ENCODE peak calls at places on chromosomes 11 and 22, in nine cellular contexts. U, N, M, A, P, C, R, V and Q are unnamed samples.

GRCh38 chr22:42560781-42561180 is 7.0 kb downstream of the SERHL2 start:
- DNase-seq in U (no peak), N (no peak), M (no peak), A (no peak), P (no peak), C (peak), R (no peak), V (no peak), Q (no peak)

GRCh38 chr22:38138961-38139360 is 28.5 kb upstream of the BAIAP2L2 start:
- DNase-seq in U (no peak), N (no peak), M (peak), A (no peak), P (no peak), C (no peak), R (no peak), V (no peak), Q (no peak)

GRCh38 chr11:110076388-110076965 is 16.7 kb upstream of the ZC3H12C start:
- DNase-seq in U (no peak), N (no peak), M (no peak), A (no peak), P (peak), C (no peak), R (peak), V (peak), Q (no peak)

GRCh38 chr11:111733009-111733408 is 33.2 kb downstream of the PPP2R1B start:
- DNase-seq in U (no peak), N (peak), M (no peak), A (no peak), P (peak), C (no peak), R (no peak), V (peak), Q (peak)

GRCh38 chr11:279966-280761 is 2.0 kb downstream of the NLRP6 start:
- DNase-seq in U (no peak), N (no peak), M (peak), A (peak), P (peak), C (peak), R (no peak), V (peak), Q (peak)

GRCh38 chr11:12746593-12747097 is 72.4 kb downstream of the TEAD1 start:
- DNase-seq in U (peak), N (no peak), M (no peak), A (no peak), P (peak), C (peak), R (peak), V (peak), Q (no peak)

GRCh38 chr22:37609240-37610152 is 862 bp downstream of the GGA1 start:
- DNase-seq in U (no peak), N (no peak), M (no peak), A (no peak), P (no peak), C (no peak), R (peak), V (no peak), Q (no peak)

GRCh38 chr22:44752285-44753188 is at the start of gene ARHGAP8:
- DNase-seq in U (peak), N (no peak), M (no peak), A (no peak), P (no peak), C (no peak), R (peak), V (no peak), Q (no peak)

GRCh38 chr11:3178349-3178748 is 13.2 kb upstream of the OSBPL5 start:
- DNase-seq in U (no peak), N (no peak), M (no peak), A (no peak), P (no peak), C (no peak), R (no peak), V (peak), Q (no peak)

GRCh38 chr11:112723676-112724075 is 237.5 kb upstream of the NCAM1 start:
- DNase-seq in U (no peak), N (no peak), M (no peak), A (no peak), P (no peak), C (no peak), R (no peak), V (no peak), Q (no peak)

GRCh38 chr22:47592791-47593190 is 830.3 kb downstream of the TBC1D22A start:
- DNase-seq in U (no peak), N (no peak), M (peak), A (no peak), P (no peak), C (no peak), R (no peak), V (no peak), Q (no peak)

GRCh38 chr11:3003396-3004231 is 11.5 kb upstream of the NAP1L4 start:
- DNase-seq in U (no peak), N (no peak), M (no peak), A (no peak), P (peak), C (no peak), R (peak), V (no peak), Q (no peak)

GRCh38 chr11:115430345-115430744 is 73.9 kb downstream of the CADM1 start:
- DNase-seq in U (no peak), N (no peak), M (no peak), A (no peak), P (no peak), C (no peak), R (no peak), V (no peak), Q (no peak)

GRCh38 chr11:19220903-19221682 is 19.3 kb upstream of the CSRP3 start:
- DNase-seq in U (no peak), N (no peak), M (no peak), A (no peak), P (no peak), C (no peak), R (no peak), V (peak), Q (no peak)

GRCh38 chr11:21810650-21811049 is 382.2 kb upstream of the ANO5 start:
- DNase-seq in U (no peak), N (no peak), M (no peak), A (no peak), P (peak), C (peak), R (peak), V (no peak), Q (no peak)

GRCh38 chr11:14583252-14584105 is 60.1 kb upstream of the PDE3B start:
- DNase-seq in U (peak), N (no peak), M (peak), A (no peak), P (no peak), C (no peak), R (no peak), V (peak), Q (no peak)

GRCh38 chr11:69567951-69568808 is 72.8 kb upstream of the CCND1 start:
- DNase-seq in U (no peak), N (no peak), M (peak), A (no peak), P (no peak), C (no peak), R (no peak), V (peak), Q (peak)

GRCh38 chr11:110367571-110367970 is 62.2 kb upstream of the FDX1 start:
- DNase-seq in U (no peak), N (no peak), M (no peak), A (no peak), P (no peak), C (no peak), R (peak), V (no peak), Q (no peak)

GRCh38 chr11:28123151-28123571 is 15.0 kb downstream of the METTL15 start:
- DNase-seq in U (no peak), N (no peak), M (no peak), A (no peak), P (no peak), C (no peak), R (peak), V (peak), Q (no peak)

GRCh38 chr11:40130427-40130826 is 1329.0 kb downstream of the LRRC4C start:
- DNase-seq in U (no peak), N (no peak), M (no peak), A (no peak), P (no peak), C (no peak), R (peak), V (no peak), Q (no peak)

GRCh38 chr11:40129276-40129675 is 1330.2 kb downstream of the LRRC4C start:
- DNase-seq in U (no peak), N (no peak), M (no peak), A (no peak), P (no peak), C (peak), R (peak), V (no peak), Q (no peak)

GRCh38 chr11:40125054-40125453 is 1334.4 kb downstream of the LRRC4C start:
- DNase-seq in U (no peak), N (no peak), M (no peak), A (no peak), P (no peak), C (no peak), R (peak), V (no peak), Q (no peak)
- TF ChIP-seq CTCF in U (peak), N (no peak), M (peak), A (no peak), P (no peak), C (no peak), R (peak), V (no peak), Q (no peak)

DNA sequence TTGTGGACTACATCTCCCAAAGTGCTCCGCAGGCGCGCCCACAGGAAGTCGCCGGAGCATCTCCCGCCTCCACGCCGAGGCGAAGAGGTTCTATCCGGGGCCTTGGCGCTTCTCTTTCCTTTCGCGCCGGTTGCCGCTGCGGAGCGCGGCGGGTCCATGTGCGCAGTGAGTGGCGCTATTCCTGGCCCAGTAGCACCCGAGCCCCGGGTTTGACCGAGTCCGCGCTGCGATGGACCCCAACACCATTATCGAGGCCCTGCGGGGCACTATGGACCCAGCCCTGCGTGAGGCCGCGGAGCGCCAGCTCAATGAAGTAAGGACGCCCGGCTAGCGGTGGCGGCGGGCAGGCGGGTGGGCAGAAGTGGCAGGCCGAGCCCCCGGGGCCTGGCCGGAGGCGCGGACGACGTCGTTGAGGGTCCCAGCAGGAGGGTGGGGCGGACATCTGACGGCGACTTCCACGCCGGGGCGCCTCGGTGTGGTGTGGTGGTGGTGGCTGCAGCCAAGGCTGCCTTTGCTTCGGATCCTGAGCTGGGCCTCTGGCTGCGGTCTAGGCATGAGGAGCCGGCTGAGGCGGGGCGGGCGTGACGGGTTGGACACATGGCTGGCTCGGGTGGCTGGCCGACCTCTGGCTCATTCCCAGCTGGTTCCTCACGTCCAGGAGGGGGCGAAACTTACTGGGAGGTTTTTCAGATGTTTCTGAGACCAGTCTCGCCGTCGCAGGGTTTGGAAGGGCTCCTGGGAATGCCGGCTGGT is at the start of gene IPO7:
- DNase-seq in U (peak), N (peak), M (peak), A (peak), P (peak), C (peak), R (peak), V (peak), Q (peak)
- TF ChIP-seq CTCF in U (peak), N (peak), M (peak), A (no peak), P (peak), C (peak), R (peak), V (peak), Q (no peak)

GRCh38 chr11:61293869-61294716 is 1.0 kb downstream of the VWCE start:
- DNase-seq in U (peak), N (peak), M (no peak), A (no peak), P (peak), C (peak), R (peak), V (peak), Q (peak)

GRCh38 chr11:61295596-61295926 is 445 bp upstream of the VWCE start:
- DNase-seq in U (no peak), N (peak), M (no peak), A (no peak), P (no peak), C (no peak), R (no peak), V (no peak), Q (no peak)

GRCh38 chr11:61294717-61295595 is at the start of gene VWCE:
- DNase-seq in U (peak), N (peak), M (peak), A (peak), P (peak), C (peak), R (peak), V (peak), Q (no peak)

DNA sequence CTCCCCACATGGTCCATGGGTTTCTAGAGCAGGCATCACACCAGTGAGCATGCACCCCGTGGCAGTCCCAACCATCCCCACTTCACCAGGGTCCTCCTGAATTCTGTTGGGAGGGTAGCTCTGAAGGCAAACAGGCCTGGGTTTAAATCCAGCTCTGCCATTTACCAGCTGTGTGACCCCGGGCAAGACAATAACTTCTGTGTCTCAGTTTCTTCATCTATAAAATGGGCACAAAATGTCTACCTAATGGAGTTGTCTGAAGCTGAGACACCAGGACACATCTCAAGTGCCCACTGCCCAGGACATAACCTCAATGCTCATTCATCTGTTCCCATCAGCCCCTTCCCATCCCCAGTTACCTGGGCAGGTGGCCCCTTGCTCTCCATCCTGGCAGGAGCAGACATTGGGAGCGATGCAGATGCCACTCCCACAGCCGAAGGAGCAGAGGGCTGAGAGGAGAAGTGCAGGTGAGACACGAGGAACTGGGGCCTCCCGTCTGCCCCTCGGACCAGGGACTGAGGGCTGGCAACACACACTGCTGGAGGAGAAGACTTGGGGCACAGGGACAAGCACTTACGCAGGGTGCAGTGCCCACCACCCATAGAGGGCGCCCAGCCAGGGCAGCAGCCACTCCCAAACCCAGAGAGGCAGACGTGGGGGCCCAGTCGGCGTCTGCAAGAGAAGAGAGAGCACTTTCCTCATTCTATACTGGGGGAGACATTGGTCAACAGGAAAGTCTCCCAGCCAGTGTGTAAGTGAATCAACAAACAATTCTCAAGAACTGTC is 4.0 kb downstream of the VWCE start:
- DNase-seq in U (no peak), N (no peak), M (no peak), A (no peak), P (no peak), C (no peak), R (no peak), V (no peak), Q (no peak)
- TF ChIP-seq CTCF in U (no peak), N (no peak), M (no peak), A (no peak), P (peak), C (no peak), R (peak), V (no peak), Q (no peak)

GRCh38 chr11:92662580-92662979 is 306.9 kb upstream of the MTNR1B start:
- DNase-seq in U (no peak), N (no peak), M (no peak), A (no peak), P (no peak), C (no peak), R (no peak), V (no peak), Q (no peak)

GRCh38 chr11:92658733-92659132 is 310.7 kb upstream of the MTNR1B start:
- DNase-seq in U (no peak), N (no peak), M (no peak), A (no peak), P (no peak), C (no peak), R (no peak), V (no peak), Q (no peak)

GRCh38 chr11:92653448-92653847 is 316.0 kb upstream of the MTNR1B start:
- DNase-seq in U (no peak), N (no peak), M (no peak), A (no peak), P (no peak), C (no peak), R (no peak), V (peak), Q (no peak)

GRCh38 chr11:92657226-92657625 is 312.2 kb upstream of the MTNR1B start:
- DNase-seq in U (no peak), N (no peak), M (no peak), A (no peak), P (no peak), C (no peak), R (no peak), V (no peak), Q (no peak)
- TF ChIP-seq CTCF in U (no peak), N (no peak), M (no peak), A (no peak), P (no peak), C (no peak), R (no peak), V (no peak), Q (no peak)

DNA sequence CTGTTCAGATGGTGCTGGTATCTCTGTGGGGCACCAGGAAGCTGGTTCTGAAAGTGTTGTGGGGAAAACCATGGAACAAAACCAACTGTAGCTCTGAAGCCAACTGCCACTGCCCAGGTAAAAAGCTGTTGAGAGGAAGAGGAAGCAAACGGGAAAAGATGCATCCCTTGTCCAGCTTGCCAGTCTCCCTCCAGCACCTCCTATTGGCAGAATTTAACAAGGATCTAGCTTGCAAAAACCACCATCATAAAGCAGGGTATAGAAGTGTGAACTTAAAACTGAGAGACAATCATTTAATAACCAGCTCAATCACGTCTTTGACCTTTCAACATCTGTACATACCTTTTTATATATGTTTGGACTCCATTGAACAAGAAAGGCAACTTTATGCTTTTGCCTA is 4.5 kb downstream of the PATE1 start:
- DNase-seq in U (no peak), N (no peak), M (no peak), A (no peak), P (no peak), C (no peak), R (no peak), V (no peak), Q (no peak)
- TF ChIP-seq CTCF in U (no peak), N (no peak), M (no peak), A (no peak), P (peak), C (no peak), R (peak), V (no peak), Q (no peak)

GRCh38 chr11:57638811-57639320 is 10.8 kb downstream of the YPEL4 start:
- DNase-seq in U (no peak), N (no peak), M (no peak), A (no peak), P (no peak), C (no peak), R (no peak), V (no peak), Q (no peak)
- TF ChIP-seq CTCF in U (no peak), N (no peak), M (no peak), A (no peak), P (no peak), C (no peak), R (peak), V (no peak), Q (no peak)